ENCODE peak calls at places on chromosome 7, in six cellular contexts. B, P, G, D, O and S are unnamed samples.
A peak's percentile ranks its signal among the peaks of the same experiment; 100 is the strongest.

GRCh38 chr7:1912472-1913289 is 242.6 kb downstream of the ELFN1 start:
- DNase-seq in B (no peak), P (no peak), G (no peak), D (no peak), O (no peak), S (no peak)

GRCh38 chr7:27064169-27064568 is 31.6 kb downstream of the HOXA1 start:
- DNase-seq in G (no peak), D (no peak), P (no peak), B (no peak), O (no peak), S (no peak)

GRCh38 chr7:50640779-50641178 is 75.6 kb upstream of the DDC start:
- DNase-seq in P (peak; percentile 22), B (no peak), D (no peak), O (no peak), G (no peak), S (no peak)

GRCh38 chr7:40822861-40823260 is 688.1 kb downstream of the SUGCT start:
- DNase-seq in P (no peak), G (no peak), D (no peak), B (no peak), O (no peak), S (no peak)

GRCh38 chr7:155457544-155458316 is at the start of gene EN2:
- DNase-seq in G (no peak), D (no peak), P (no peak), O (peak; percentile 35), B (no peak), S (no peak)

GRCh38 chr7:124764847-124765400 is 668 bp downstream of the GPR37 start:
- DNase-seq in G (peak; percentile 32), P (peak; percentile 75), B (no peak), D (no peak), O (no peak), S (peak; percentile 30)

GRCh38 chr7:44970521-44971051 is 8.2 kb downstream of the MYO1G start:
- DNase-seq in O (no peak), G (no peak), P (no peak), B (no peak), D (no peak), S (no peak)

GRCh38 chr7:1433128-1433920 is 25.9 kb downstream of the MICALL2 start:
- DNase-seq in D (no peak), G (no peak), P (no peak), O (no peak), B (no peak), S (no peak)

GRCh38 chr7:247636-248035 is 42.3 kb upstream of the FOXL3 start:
- DNase-seq in D (no peak), B (no peak), P (no peak), G (no peak), O (no peak), S (no peak)

GRCh38 chr7:54076619-54077018 is 465.6 kb upstream of the VSTM2A start:
- DNase-seq in B (no peak), D (no peak), G (no peak), P (no peak), O (no peak), S (no peak)

GRCh38 chr7:17405786-17406185 is 107.3 kb downstream of the AHR start:
- DNase-seq in G (no peak), P (no peak), B (no peak), O (no peak), D (peak; percentile 78), S (no peak)

GRCh38 chr7:7972128-7972527 is 3.5 kb downstream of the GLCCI1 start:
- DNase-seq in D (no peak), G (no peak), O (no peak), P (no peak), B (no peak), S (no peak)
- TF ChIP-seq TAF1 in D (no peak), G (no peak), O (no peak), P (no peak), B (no peak), S (no peak)

GRCh38 chr7:130473289-130473688 is 18.6 kb upstream of the MEST start:
- DNase-seq in O (no peak), G (no peak), P (no peak), D (no peak), B (no peak), S (no peak)
- TF ChIP-seq POLR2AphosphoS5 in O (no peak), G (no peak), P (no peak), D (no peak), B (no peak), S (no peak)

DNA sequence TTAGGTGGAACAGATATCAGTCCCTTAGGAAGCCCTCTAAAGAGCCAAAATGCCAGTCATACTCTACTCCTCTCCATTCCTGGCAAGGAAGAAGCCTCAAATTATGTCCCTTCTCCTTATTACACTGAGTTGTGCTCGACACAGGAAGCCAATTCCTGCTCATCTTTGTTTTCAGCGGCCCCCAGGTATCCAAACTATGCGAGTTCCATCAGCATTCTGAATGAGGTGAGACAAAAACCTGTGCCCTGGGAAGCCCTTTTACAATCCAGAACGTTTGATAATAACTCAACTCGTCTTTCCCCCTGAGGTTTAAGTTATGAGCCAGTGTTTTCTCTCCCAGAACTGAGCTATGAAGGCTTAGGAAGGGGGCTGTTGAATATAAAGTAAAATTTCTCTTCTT is 580.5 kb downstream of the NXPH1 start:
- DNase-seq in P (no peak), B (no peak), G (no peak), O (no peak), D (no peak), S (no peak)
- TF ChIP-seq POLR2A in P (no peak), B (no peak), G (no peak), O (no peak), D (no peak), S (no peak)

DNA sequence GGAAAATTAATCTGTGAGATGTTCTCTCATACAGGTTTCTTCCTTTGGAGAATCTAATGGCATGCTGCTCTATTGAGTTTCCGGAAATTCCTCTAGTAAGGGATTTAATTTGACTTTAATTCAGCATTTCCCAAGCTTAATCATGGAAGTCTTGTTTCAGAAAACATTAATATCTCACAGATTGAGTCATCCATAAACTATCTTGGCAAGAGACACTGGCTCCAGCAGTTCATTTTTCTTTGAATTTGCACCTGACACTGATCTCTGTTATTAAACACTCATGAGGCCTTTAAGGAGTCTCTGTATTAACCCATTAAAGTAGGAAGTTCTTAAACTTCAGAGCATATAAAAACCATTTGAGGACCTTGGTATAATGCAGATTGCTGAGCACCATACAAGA is 3.7 kb upstream of the ITGB8 start:
- DNase-seq in P (no peak), G (no peak), B (no peak), D (no peak), O (no peak), S (no peak)
- TF ChIP-seq TAF1 in P (no peak), G (no peak), B (no peak), D (no peak), O (no peak), S (no peak)

DNA sequence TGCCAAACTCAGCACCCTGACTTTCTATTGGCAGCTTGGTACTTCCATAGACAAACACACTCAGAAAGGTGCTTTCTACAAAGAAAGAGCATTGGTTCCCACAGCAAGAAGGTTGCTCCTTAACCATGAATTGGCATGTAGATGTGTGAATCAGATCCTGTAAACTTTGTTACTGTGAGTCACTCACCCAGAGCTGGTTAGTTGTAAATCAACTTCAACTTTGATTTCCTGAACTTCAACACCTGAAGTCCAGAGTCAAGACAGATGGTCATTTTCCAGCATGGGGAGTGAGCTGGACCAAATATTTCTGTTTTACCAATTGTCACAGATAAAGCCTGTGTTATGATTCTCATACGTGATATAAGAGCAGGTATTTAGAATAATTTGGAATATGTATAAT is 797.2 kb downstream of the TNS3 start:
- DNase-seq in G (no peak), D (no peak), B (no peak), O (no peak), P (no peak), S (no peak)
- TF ChIP-seq POLR2AphosphoS5 in G (no peak), D (no peak), B (no peak), O (no peak), P (no peak), S (no peak)

GRCh38 chr7:157576415-157576814 is 239.6 kb downstream of the DNAJB6 start:
- DNase-seq in O (no peak), D (no peak), B (no peak), P (no peak), G (no peak), S (no peak)
- TF ChIP-seq POLR2A in O (no peak), D (no peak), B (no peak), P (no peak), G (no peak), S (no peak)